ENCODE peak calls at places on chromosomes 6 and 20, in nine cellular contexts. A, V, P, Q, W, D, Y, T and O are unnamed samples. For H3K9me3, the result is how much of the 10 kb centered on the place peaks cover.

GRCh38 chr20:63898882-63899558 is 4.1 kb downstream of the DNAJC5 start:
- DNase-seq in A (no peak), V (peak), P (no peak), Q (no peak), W (no peak), D (no peak), Y (no peak), T (no peak), O (no peak)

GRCh38 chr6:144879436-144879835 is 594.3 kb downstream of the UTRN start:
- DNase-seq in A (no peak), V (no peak), P (no peak), Q (no peak), W (no peak), D (peak), Y (no peak), T (no peak), O (no peak)

GRCh38 chr6:116562614-116563013 is 8.7 kb upstream of the RWDD1 start:
- DNase-seq in A (no peak), V (no peak), P (no peak), Q (no peak), W (no peak), D (no peak), Y (no peak), T (no peak), O (no peak)

GRCh38 chr6:108689279-108690161 is 128.8 kb downstream of the FOXO3 start:
- DNase-seq in A (peak), V (no peak), P (peak), Q (peak), W (peak), D (peak), Y (no peak), T (peak), O (peak)

GRCh38 chr6:27290065-27290849 is 21.8 kb downstream of the POM121L2 start:
- DNase-seq in A (no peak), V (no peak), P (no peak), Q (no peak), W (no peak), D (peak), Y (peak), T (peak), O (no peak)

GRCh38 chr6:14824835-14825223 is 421.0 kb upstream of the JARID2 start:
- DNase-seq in A (no peak), V (no peak), P (no peak), Q (no peak), W (no peak), D (no peak), Y (no peak), T (no peak), O (no peak)

GRCh38 chr6:131638013-131638412 is 911 bp downstream of the ENPP3 start:
- DNase-seq in A (no peak), V (no peak), P (no peak), Q (no peak), W (no peak), D (no peak), Y (no peak), T (no peak), O (no peak)

GRCh38 chr6:15312500-15312899 is 66.6 kb downstream of the JARID2 start:
- DNase-seq in A (no peak), V (no peak), P (no peak), Q (no peak), W (no peak), D (no peak), Y (no peak), T (peak), O (no peak)

GRCh38 chr6:40671338-40672050 is 84.3 kb upstream of the LRFN2 start:
- DNase-seq in A (no peak), V (peak), P (no peak), Q (peak), W (peak), D (peak), Y (peak), T (no peak), O (no peak)

GRCh38 chr6:106163966-106164877 is 78.1 kb downstream of the PRDM1 start:
- DNase-seq in A (no peak), V (peak), P (no peak), Q (peak), W (no peak), D (no peak), Y (no peak), T (peak), O (peak)

GRCh38 chr20:60365063-60365640 is 406.9 kb downstream of the CDH26 start:
- DNase-seq in A (no peak), V (no peak), P (no peak), Q (no peak), W (no peak), D (no peak), Y (no peak), T (no peak), O (no peak)

GRCh38 chr20:51628533-51629398 is 86.2 kb upstream of the NFATC2 start:
- DNase-seq in A (no peak), V (no peak), P (no peak), Q (no peak), W (no peak), D (no peak), Y (peak), T (peak), O (no peak)

GRCh38 chr6:112691289-112691688 is 344.2 kb downstream of the RFPL4B start:
- DNase-seq in A (no peak), V (no peak), P (no peak), Q (no peak), W (no peak), D (peak), Y (no peak), T (peak), O (no peak)

GRCh38 chr20:63648895-63649589 is 4.2 kb downstream of the STMN3 start:
- DNase-seq in A (no peak), V (no peak), P (no peak), Q (no peak), W (no peak), D (no peak), Y (no peak), T (no peak), O (no peak)

GRCh38 chr6:166024252-166024651 is 143.4 kb downstream of the TBXT start:
- DNase-seq in A (no peak), V (no peak), P (no peak), Q (no peak), W (no peak), D (no peak), Y (no peak), T (no peak), O (no peak)

GRCh38 chr6:28212510-28213212 is 12.4 kb upstream of the ZSCAN9 start:
- DNase-seq in A (no peak), V (no peak), P (no peak), Q (peak), W (peak), D (peak), Y (peak), T (peak), O (no peak)

GRCh38 chr6:34911822-34912221 is 22.8 kb downstream of the ANKS1A start:
- DNase-seq in A (no peak), V (no peak), P (no peak), Q (no peak), W (no peak), D (no peak), Y (no peak), T (no peak), O (no peak)

GRCh38 chr6:137188855-137189254 is 15.4 kb upstream of the IL22RA2 start:
- DNase-seq in A (no peak), V (no peak), P (no peak), Q (no peak), W (no peak), D (peak), Y (peak), T (no peak), O (no peak)

GRCh38 chr6:38509713-38510112 is 130.0 kb downstream of the BTBD9 start:
- DNase-seq in A (no peak), V (no peak), P (no peak), Q (no peak), W (no peak), D (peak), Y (peak), T (peak), O (no peak)

GRCh38 chr6:30322527-30323501 is 3.9 kb upstream of the TRIM39 start:
- DNase-seq in A (no peak), V (no peak), P (no peak), Q (no peak), W (no peak), D (no peak), Y (no peak), T (peak), O (no peak)

GRCh38 chr6:26284537-26285142 is 80.4 kb upstream of the BTN3A2 start:
- DNase-seq in A (peak), V (peak), P (peak), Q (peak), W (peak), D (peak), Y (no peak), T (peak), O (peak)

GRCh38 chr20:20864346-20865096 is 152.1 kb upstream of the RALGAPA2 start:
- DNase-seq in A (no peak), V (no peak), P (no peak), Q (no peak), W (no peak), D (peak), Y (peak), T (no peak), O (no peak)

GRCh38 chr6:135922746-135923145 is 71.2 kb downstream of the PDE7B start:
- DNase-seq in A (no peak), V (no peak), P (no peak), Q (no peak), W (no peak), D (no peak), Y (no peak), T (peak), O (peak)

GRCh38 chr20:62583424-62583920 is 58.8 kb upstream of the SLCO4A1 start:
- DNase-seq in A (no peak), V (no peak), P (no peak), Q (no peak), W (no peak), D (peak), Y (no peak), T (no peak), O (no peak)

GRCh38 chr20:13525225-13525940 is 113.3 kb downstream of the TASP1 start:
- DNase-seq in A (no peak), V (no peak), P (no peak), Q (no peak), W (no peak), D (peak), Y (peak), T (peak), O (no peak)

GRCh38 chr6:117440558-117441525 is 15.1 kb upstream of the ROS1 start:
- DNase-seq in A (no peak), V (no peak), P (no peak), Q (no peak), W (no peak), D (peak), Y (no peak), T (peak), O (no peak)

GRCh38 chr6:21869085-21869771 is 275.7 kb downstream of the SOX4 start:
- DNase-seq in A (no peak), V (no peak), P (no peak), Q (no peak), W (no peak), D (no peak), Y (no peak), T (no peak), O (no peak)

GRCh38 chr6:21870071-21870729 is 276.6 kb downstream of the SOX4 start:
- DNase-seq in A (no peak), V (no peak), P (no peak), Q (no peak), W (no peak), D (no peak), Y (no peak), T (no peak), O (no peak)

GRCh38 chr6:21861942-21862341 is 268.4 kb downstream of the SOX4 start:
- DNase-seq in A (no peak), V (no peak), P (no peak), Q (no peak), W (no peak), D (no peak), Y (no peak), T (no peak), O (no peak)

GRCh38 chr6:21859193-21859735 is 265.7 kb downstream of the SOX4 start:
- DNase-seq in A (no peak), V (no peak), P (no peak), Q (no peak), W (no peak), D (no peak), Y (no peak), T (no peak), O (no peak)

DNA sequence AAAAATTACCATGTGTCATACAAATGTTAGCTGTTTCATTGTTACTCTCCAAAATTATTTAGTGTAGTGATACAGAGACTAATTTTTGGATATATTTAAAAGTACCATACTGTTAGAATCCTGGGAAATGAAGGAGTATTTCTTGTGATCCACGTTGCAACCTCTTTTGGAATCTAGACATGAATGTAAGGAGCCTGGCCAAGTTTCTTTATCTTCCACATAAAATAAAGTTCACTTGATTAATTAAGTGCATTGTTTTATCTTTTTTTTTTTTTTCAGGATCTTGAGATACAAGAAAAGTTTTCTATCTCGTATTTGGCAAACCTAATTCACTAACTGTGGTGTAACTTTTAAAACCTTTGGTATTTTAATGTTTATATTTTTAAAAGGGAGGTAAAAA is 270.7 kb downstream of the SOX4 start:
- DNase-seq in A (no peak), V (no peak), P (no peak), Q (no peak), W (no peak), D (no peak), Y (no peak), T (no peak), O (no peak)
- H3K9me3 ChIP-seq in A (under half), V (under half), P (under half), Q (under half), W (under half), D (under half), Y (under half), T (under half), O (under half)

GRCh38 chr20:37407573-37408002 is 61.6 kb downstream of the SRC start:
- DNase-seq in A (no peak), V (no peak), P (no peak), Q (no peak), W (no peak), D (no peak), Y (peak), T (no peak), O (peak)

GRCh38 chr20:37404461-37404881 is 58.5 kb downstream of the SRC start:
- DNase-seq in A (no peak), V (no peak), P (no peak), Q (no peak), W (no peak), D (peak), Y (no peak), T (no peak), O (no peak)

GRCh38 chr20:37407117-37407566 is 61.2 kb downstream of the SRC start:
- DNase-seq in A (no peak), V (no peak), P (no peak), Q (no peak), W (no peak), D (no peak), Y (no peak), T (no peak), O (no peak)

GRCh38 chr20:37405351-37405897 is 59.5 kb downstream of the SRC start:
- DNase-seq in A (no peak), V (no peak), P (no peak), Q (no peak), W (no peak), D (peak), Y (no peak), T (no peak), O (no peak)

DNA sequence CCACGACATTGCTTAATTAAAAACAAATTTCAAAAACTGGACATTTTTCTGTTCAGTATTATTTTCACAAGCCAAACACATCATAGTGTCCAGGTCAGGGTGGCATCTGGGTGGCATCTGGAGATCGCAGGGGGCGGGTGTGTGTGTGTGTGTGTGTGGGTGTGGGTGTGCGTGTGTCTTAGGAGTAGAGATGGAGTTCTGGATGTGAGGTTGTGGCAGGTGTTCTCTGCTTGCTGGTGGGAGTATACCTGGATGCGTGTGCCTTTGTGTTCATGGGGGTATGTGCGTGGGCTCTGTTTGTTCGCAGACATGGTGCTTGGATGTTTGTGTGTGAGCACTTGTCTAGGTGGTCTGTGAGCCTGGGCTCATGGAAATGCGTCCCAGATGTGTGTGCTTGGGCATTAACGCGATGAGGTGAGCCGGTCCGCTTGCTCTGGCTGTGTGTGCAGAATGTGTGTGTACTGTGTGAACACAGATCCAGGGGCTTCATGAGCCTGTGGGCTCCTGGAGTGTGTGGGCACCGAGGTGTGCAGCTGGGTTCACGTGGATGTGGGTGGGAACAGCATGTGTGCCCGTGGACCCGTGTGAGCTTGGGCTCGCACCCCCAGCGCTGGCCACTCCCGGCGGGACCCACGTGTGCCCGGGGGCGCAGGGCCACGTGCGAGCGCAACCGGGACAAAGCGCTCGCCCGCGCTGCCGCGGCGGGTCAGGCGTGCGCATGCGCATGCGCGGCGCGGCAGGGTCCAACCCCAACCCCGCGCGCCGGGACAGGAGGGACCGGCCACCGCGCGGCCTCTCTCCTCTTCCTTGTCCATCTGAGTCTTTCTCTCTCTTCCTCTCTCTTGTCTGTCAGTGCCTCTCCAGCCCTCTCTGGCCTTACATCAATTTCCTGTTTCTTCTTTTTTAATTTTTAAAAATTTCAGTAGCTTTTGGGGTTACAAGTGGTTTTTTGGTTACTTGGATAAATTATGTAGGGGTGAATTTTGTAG is 60.4 kb downstream of the SRC start:
- DNase-seq in A (no peak), V (no peak), P (no peak), Q (peak), W (peak), D (peak), Y (no peak), T (peak), O (peak)
- TF ChIP-seq POLR2A in A (no peak), V (no peak), P (no peak), Q (no peak), W (no peak), D (peak), Y (peak), T (no peak), O (no peak)

DNA sequence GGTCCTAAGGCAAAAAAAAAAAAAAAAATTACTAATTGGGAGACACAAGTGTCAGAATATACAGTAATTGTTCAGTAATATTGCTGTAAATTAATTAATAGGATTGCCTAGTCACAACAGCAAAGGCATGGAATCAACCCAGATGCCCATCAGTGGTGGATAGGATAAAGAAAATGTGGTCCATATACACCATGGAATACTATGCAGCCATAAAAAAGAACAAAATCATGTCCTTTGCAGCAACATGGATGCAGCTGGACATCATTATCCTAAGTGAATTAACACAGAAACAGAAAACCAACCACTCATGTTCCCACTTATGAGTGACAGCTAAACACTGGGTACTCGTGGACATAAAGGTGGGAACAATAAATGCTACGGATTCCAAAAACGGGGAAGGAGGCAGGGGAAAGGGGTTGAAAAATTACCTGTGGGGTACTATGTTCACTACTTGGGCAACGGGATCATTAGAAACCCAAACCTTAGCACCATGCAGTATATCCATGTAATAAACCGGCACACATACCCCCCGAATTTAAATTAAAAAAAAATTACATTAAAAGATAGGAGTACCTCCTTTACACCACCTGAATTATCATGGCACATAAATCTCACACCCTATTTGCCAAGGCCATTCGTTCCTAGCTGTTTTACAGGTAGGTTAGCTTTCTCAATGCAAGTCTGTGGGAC is 689 bp upstream of the PFDN4 start:
- DNase-seq in A (no peak), V (no peak), P (no peak), Q (no peak), W (no peak), D (no peak), Y (no peak), T (no peak), O (no peak)
- H3K27ac ChIP-seq in A (peak), V (peak), P (peak), Q (peak), W (no peak), D (peak), Y (peak), T (no peak), O (peak)

GRCh38 chr6:163415176-163415619 is 680 bp downstream of the QKI start:
- DNase-seq in A (peak), V (peak), P (no peak), Q (no peak), W (peak), D (no peak), Y (no peak), T (no peak), O (peak)
- H3K9me3 ChIP-seq in A (under half), V (under half), P (under half), Q (under half), W (under half), D (under half), Y (under half), T (under half), O (under half)

GRCh38 chr6:139979021-139979721 is 604.7 kb upstream of the CITED2 start:
- DNase-seq in A (no peak), V (no peak), P (no peak), Q (no peak), W (no peak), D (no peak), Y (no peak), T (no peak), O (no peak)
- TF ChIP-seq POLR2A in A (no peak), V (no peak), P (no peak), Q (no peak), W (no peak), D (no peak), Y (no peak), T (no peak), O (no peak)

DNA sequence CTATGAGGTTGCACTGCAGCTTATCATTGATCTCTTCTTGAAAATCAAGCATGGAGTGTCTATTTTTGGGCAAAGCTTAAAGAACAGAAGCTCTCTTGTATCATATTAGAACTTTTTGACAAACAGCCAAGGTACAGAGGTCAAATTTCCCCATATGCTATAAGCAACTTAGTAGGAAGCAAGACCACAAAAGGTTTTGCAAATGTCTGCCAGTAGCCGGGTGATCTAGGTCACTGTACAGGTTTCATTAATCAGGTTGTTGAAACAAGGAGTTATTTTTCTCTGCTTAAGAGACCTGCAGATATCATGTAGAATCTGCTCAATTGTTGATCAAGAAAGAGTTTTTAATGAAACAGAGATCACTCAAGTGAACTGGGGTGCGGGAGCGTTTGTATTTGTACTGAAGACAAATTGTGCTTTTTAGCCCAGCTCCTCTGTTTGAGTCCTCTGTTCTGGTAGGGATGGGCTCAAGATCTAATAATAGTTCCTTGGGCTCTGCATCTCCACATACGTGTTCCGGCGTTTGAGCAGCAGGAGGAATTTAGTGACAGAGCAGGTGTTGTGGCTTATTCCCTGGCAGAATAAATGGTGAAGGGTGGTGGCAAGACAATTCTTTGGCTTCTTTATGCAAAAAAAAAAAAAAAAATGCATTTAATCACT is 4.3 kb downstream of the CITED2 start:
- DNase-seq in A (no peak), V (no peak), P (no peak), Q (peak), W (no peak), D (no peak), Y (peak), T (peak), O (no peak)
- H3K27ac ChIP-seq in A (peak), V (peak), P (peak), Q (peak), W (no peak), D (no peak), Y (peak), T (peak), O (peak)

GRCh38 chr20:55830124-55830828 is 175.0 kb downstream of the CBLN4 start:
- DNase-seq in A (no peak), V (no peak), P (no peak), Q (no peak), W (no peak), D (no peak), Y (no peak), T (no peak), O (no peak)
- H3K9me3 ChIP-seq in A (under half), V (under half), P (under half), Q (under half), W (under half), D (under half), Y (half or more), T (under half), O (under half)